ENCODE peak calls at places on chromosome 21, in eight cellular contexts. A is lower lobe of right lung; T is right lobe of liver; Q is left ventricle myocardium inferior; C is colonic mucosa; E is HCT116; W is heart left ventricle; F is CD8-positive, alpha-beta memory T cell. M is an unnamed sample. For H3K4me1 and H3K27me3, the result is how much of the 10 kb centered on the place peaks cover.

GRCh38 chr21:15443740-15444117 is 286.1 kb upstream of the USP25 start:
- DNase-seq in A (no peak), T (no peak), Q (no peak), C (no peak), E (no peak), W (no peak), F (no peak), M (no peak)

GRCh38 chr21:17987328-17987727 is 168.2 kb upstream of the C21orf91 start:
- DNase-seq in A (no peak), T (no peak), Q (no peak), C (no peak), E (no peak), W (no peak), F (no peak), M (no peak)

GRCh38 chr21:36437745-36438128 is 42.2 kb downstream of the CLDN14 start:
- DNase-seq in A (no peak), T (no peak), Q (no peak), C (no peak), E (no peak), W (no peak), F (no peak), M (no peak)

GRCh38 chr21:37030864-37031263 is 24.4 kb downstream of the RIPPLY3 start:
- DNase-seq in A (no peak), T (no peak), Q (no peak), C (no peak), E (no peak), W (no peak), F (no peak), M (no peak)

GRCh38 chr21:15199940-15200339 is 135.1 kb upstream of the NRIP1 start:
- DNase-seq in A (no peak), T (no peak), Q (no peak), C (no peak), E (no peak), W (no peak), F (no peak), M (no peak)

GRCh38 chr21:37753122-37753599 is 163.1 kb downstream of the KCNJ6 start:
- DNase-seq in A (no peak), T (no peak), Q (no peak), C (no peak), E (no peak), W (no peak), F (no peak), M (no peak)

GRCh38 chr21:38985423-38986378 is 180.0 kb downstream of the ETS2 start:
- DNase-seq in A (peak), T (no peak), Q (peak), C (peak), E (no peak), W (peak), F (no peak), M (peak)

GRCh38 chr21:40191616-40192015 is 324.4 kb downstream of the PCP4 start:
- DNase-seq in A (no peak), T (no peak), Q (no peak), C (no peak), E (no peak), W (no peak), F (no peak), M (no peak)

GRCh38 chr21:14737922-14738321 is 191.8 kb upstream of the SAMSN1 start:
- DNase-seq in A (no peak), T (no peak), Q (no peak), C (peak), E (peak), W (no peak), F (peak), M (no peak)

GRCh38 chr21:17711896-17712295 is 99.2 kb upstream of the BTG3 start:
- DNase-seq in A (no peak), T (no peak), Q (no peak), C (no peak), E (no peak), W (no peak), F (no peak), M (no peak)

GRCh38 chr21:36629061-36629460 is 69.9 kb upstream of the SIM2 start:
- DNase-seq in A (no peak), T (no peak), Q (no peak), C (no peak), E (no peak), W (no peak), F (no peak), M (no peak)

GRCh38 chr21:33247596-33247995 is 17.9 kb downstream of the IFNAR2 start:
- DNase-seq in A (no peak), T (no peak), Q (no peak), C (no peak), E (no peak), W (no peak), F (no peak), M (no peak)

GRCh38 chr21:17463441-17463840 is 49.4 kb upstream of the CXADR start:
- DNase-seq in A (no peak), T (no peak), Q (no peak), C (no peak), E (no peak), W (no peak), F (no peak), M (no peak)

GRCh38 chr21:37742115-37742514 is 174.1 kb downstream of the KCNJ6 start:
- DNase-seq in A (no peak), T (no peak), Q (no peak), C (no peak), E (no peak), W (no peak), F (no peak), M (no peak)

GRCh38 chr21:22584308-22584707 is 1586.1 kb downstream of the NCAM2 start:
- DNase-seq in A (no peak), T (no peak), Q (no peak), C (no peak), E (no peak), W (no peak), F (no peak), M (no peak)

GRCh38 chr21:17746920-17747319 is 72.2 kb downstream of the C21orf91 start:
- DNase-seq in A (no peak), T (no peak), Q (no peak), C (no peak), E (no peak), W (no peak), F (no peak), M (no peak)

GRCh38 chr21:23977971-23978370 is 1629.3 kb downstream of the MRPL39 start:
- DNase-seq in A (no peak), T (no peak), Q (no peak), C (no peak), E (no peak), W (no peak), F (no peak), M (no peak)

GRCh38 chr21:16070207-16070651 is 340.4 kb downstream of the USP25 start:
- DNase-seq in A (no peak), T (no peak), Q (no peak), C (no peak), E (no peak), W (no peak), F (no peak), M (no peak)

GRCh38 chr21:15908187-15908586 is 178.4 kb downstream of the USP25 start:
- DNase-seq in A (no peak), T (no peak), Q (no peak), C (no peak), E (no peak), W (no peak), F (no peak), M (no peak)

GRCh38 chr21:28906841-28907240 is 85.8 kb downstream of the LTN1 start:
- DNase-seq in A (no peak), T (no peak), Q (no peak), C (no peak), E (no peak), W (no peak), F (no peak), M (no peak)

GRCh38 chr21:42424848-42425602 is 21.3 kb downstream of the UBASH3A start:
- DNase-seq in A (peak), T (no peak), Q (no peak), C (no peak), E (no peak), W (no peak), F (peak), M (no peak)

GRCh38 chr21:42426424-42426823 is 22.7 kb downstream of the UBASH3A start:
- DNase-seq in A (no peak), T (no peak), Q (no peak), C (no peak), E (no peak), W (no peak), F (no peak), M (no peak)

GRCh38 chr21:42425603-42425985 is 21.9 kb downstream of the UBASH3A start:
- DNase-seq in A (no peak), T (no peak), Q (no peak), C (no peak), E (no peak), W (no peak), F (no peak), M (no peak)

GRCh38 chr21:42427809-42428419 is 24.2 kb downstream of the UBASH3A start:
- DNase-seq in A (no peak), T (no peak), Q (no peak), C (no peak), E (no peak), W (no peak), F (no peak), M (no peak)

DNA sequence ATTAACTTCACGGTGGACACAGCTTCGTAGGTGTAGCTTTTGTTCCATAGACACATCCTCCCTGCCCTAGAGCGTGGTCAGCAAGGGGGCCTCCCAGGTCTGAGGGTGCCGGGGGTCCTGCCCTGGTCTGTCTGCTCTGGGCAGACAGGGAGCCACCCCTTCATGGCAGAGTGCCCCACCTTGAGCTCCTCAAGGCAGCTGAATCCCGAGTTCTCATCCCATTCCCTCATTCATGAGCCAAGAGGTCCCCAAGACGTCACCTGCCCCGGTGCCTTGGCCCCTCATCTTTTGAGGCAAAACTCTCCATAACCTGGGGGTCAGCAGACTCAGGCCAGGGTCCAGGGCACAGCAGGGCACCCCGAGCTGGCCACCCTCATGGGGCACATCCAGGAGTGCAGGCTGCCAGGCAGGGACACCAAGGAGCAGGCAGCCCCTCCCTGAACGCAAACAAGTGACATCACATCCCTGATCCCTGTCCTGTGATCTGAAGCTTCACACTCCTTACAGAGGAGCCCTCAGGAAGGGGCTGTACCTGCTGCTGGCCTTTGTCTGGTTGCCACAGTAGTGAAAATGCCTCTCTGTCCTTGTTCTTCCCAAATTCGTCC is 23.3 kb downstream of the UBASH3A start:
- DNase-seq in A (no peak), T (no peak), Q (no peak), C (peak), E (no peak), W (no peak), F (no peak), M (no peak)
- H3K4me1 ChIP-seq in A (under half), T (under half), Q (under half), C (under half), E (under half), W (under half), F (half or more), M (under half)

GRCh38 chr21:32212116-32212515 is 66.7 kb downstream of the MIS18A start:
- DNase-seq in A (no peak), T (no peak), Q (no peak), C (no peak), E (no peak), W (no peak), F (no peak), M (no peak)
- H3K4me3 ChIP-seq in A (no peak), T (no peak), Q (no peak), C (no peak), E (no peak), W (no peak), F (no peak), M (no peak)

GRCh38 chr21:45992311-45993209 is 11.0 kb downstream of the COL6A1 start:
- DNase-seq in A (peak), T (peak), Q (peak), C (peak), E (no peak), W (peak), F (peak), M (peak)
- H3K27me3 ChIP-seq in A (under half), T (under half), Q (under half), C (under half), E (under half), W (under half), F (under half), M (under half)

GRCh38 chr21:34745557-34746255 is 76.9 kb downstream of the CLIC6 start:
- DNase-seq in A (peak), T (peak), Q (peak), C (peak), E (peak), W (peak), F (peak), M (peak)

GRCh38 chr21:34743285-34743684 is 74.5 kb downstream of the CLIC6 start:
- DNase-seq in A (no peak), T (no peak), Q (no peak), C (no peak), E (no peak), W (no peak), F (no peak), M (no peak)

GRCh38 chr21:34744801-34745200 is 76.0 kb downstream of the CLIC6 start:
- DNase-seq in A (no peak), T (no peak), Q (no peak), C (no peak), E (no peak), W (no peak), F (no peak), M (no peak)

GRCh38 chr21:34743831-34744230 is 75.0 kb downstream of the CLIC6 start:
- DNase-seq in A (no peak), T (no peak), Q (no peak), C (peak), E (peak), W (no peak), F (no peak), M (no peak)

GRCh38 chr21:34748862-34749261 is 80.1 kb downstream of the CLIC6 start:
- DNase-seq in A (no peak), T (no peak), Q (no peak), C (no peak), E (no peak), W (no peak), F (no peak), M (no peak)
- H3K4me1 ChIP-seq in A (under half), T (under half), Q (under half), C (under half), E (under half), W (under half), F (under half), M (under half)

DNA sequence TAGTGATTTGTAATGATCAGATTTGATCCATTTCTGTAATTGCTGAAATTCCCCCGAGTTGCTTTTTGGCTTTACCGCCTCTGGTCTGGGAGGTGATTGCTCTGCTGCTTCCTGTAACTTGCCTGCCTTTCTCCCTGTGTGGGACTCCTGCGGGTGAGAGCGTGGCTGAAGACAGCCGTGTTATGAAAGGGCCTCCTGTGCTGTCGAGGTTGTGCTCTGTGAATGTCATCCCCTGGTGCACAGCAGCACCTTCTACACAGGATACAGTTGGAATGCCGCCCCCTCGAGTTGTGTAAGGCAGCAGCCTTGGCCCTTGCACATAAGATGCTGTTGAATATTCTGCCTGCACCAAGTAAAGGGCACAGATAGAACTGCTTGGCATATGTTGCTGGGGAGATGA is 5.9 kb downstream of the SOD1 start:
- DNase-seq in A (no peak), T (peak), Q (no peak), C (no peak), E (no peak), W (no peak), F (no peak), M (no peak)
- H3K4me3 ChIP-seq in A (no peak), T (no peak), Q (no peak), C (no peak), E (no peak), W (no peak), F (peak), M (no peak)

DNA sequence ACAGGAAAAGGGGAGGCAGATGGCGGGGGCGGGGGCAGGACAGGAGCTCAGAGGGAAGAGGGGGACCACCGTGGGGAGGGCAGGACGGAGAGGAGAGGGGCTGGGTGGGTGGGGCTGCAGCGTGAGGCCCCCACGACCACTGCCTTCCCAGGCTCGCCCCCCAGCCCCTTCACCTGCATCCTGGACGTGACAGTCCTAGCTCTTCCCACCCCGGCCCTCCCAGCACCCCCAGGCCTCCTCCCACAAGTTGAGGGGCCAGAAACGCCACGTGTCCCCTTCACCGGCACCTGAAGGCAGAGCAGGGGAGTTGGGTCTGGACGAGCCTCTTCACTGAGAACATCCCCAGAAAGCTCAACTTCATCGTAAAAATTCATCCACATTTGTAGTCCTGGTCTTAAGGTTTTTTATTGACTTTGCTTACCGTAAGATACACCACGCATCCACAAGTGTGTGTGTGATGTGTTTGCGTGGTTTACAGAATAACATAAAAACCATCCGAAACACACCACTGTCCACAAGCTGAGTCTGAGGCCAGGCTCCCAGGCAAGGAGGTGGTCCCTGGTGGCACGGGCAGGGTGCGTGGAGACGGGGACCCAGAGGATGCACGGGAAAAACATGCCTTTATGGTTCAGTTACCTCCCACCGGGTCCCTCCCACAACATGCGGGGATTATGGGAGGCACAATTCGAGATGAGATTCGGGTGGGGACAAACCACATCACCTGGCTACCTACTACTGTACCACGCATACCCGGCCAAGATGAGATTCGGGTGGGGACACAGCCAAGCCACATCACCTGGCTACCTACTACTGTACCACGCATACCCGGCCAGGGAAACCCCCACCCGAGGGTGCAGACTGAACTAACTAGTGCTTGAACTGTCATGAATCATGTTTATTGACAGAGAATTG is 13.9 kb upstream of the COL18A1 start:
- DNase-seq in A (peak), T (peak), Q (peak), C (no peak), E (no peak), W (peak), F (peak), M (peak)
- H3K27me3 ChIP-seq in A (under half), T (under half), Q (under half), C (under half), E (under half), W (under half), F (under half), M (under half)

GRCh38 chr21:43733529-43734071 is 14.7 kb downstream of the PDXK start:
- DNase-seq in A (no peak), T (no peak), Q (no peak), C (peak), E (no peak), W (no peak), F (no peak), M (no peak)

GRCh38 chr21:43736224-43736883 is 17.4 kb downstream of the PDXK start:
- DNase-seq in A (no peak), T (no peak), Q (no peak), C (no peak), E (no peak), W (no peak), F (no peak), M (no peak)

GRCh38 chr21:43734131-43734634 is 15.3 kb downstream of the PDXK start:
- DNase-seq in A (no peak), T (no peak), Q (no peak), C (peak), E (no peak), W (no peak), F (no peak), M (no peak)

GRCh38 chr21:43734830-43735229 is 15.9 kb downstream of the PDXK start:
- DNase-seq in A (peak), T (no peak), Q (no peak), C (no peak), E (no peak), W (no peak), F (no peak), M (peak)

DNA sequence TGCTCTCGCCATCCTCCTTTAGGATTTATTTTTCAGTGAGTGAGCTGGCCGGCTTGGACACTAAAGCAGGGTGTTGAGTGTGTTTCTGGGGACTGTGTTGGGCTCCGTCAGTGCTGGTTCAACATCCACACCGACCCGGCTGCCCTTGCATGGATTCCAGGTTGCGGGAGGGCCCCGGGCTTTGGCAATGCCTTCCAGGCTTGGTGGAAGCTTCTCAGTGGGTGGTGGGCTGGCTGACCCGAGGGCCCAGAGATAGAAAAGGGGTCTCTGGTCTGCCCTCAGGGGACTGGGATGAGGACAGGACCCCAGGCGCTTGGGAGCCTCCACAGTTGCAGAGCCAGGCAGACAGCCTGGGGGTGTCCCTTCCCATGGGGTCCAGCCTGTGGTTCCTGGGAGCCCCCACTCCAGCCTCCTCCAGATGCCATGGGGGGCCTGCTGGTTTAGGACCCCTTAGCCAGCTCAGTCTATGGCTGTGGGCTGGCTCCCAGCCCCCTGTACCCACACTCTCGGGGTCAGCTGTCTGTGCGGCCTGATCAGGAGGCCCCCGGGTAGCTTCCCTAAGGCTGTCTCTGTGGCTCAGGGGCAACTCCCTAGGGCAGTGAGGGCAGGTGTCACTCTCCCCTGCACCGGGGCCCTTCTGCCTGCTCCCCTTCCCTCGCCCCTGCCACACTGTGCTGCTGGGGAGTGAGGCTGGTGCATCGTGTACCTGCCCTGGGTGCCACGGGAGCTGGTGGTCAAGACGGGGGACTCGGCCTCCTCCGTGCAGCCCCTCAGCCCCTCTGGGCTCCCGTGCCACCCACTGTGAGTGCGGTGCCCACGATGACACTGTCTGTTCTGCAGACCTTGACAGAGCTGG is 16.5 kb downstream of the PDXK start:
- DNase-seq in A (no peak), T (no peak), Q (no peak), C (no peak), E (no peak), W (no peak), F (no peak), M (peak)
- H3K4me1 ChIP-seq in A (under half), T (under half), Q (half or more), C (under half), E (under half), W (under half), F (under half), M (under half)